ENCODE peak calls at places on chromosomes 1 and 21, in five cellular contexts. P, O, Z, V and T are unnamed samples.

GRCh38 chr1:83058327-83058726 is 940.6 kb downstream of the TTLL7 start:
- DNase-seq in Z (no peak), P (no peak), V (no peak), O (no peak), T (no peak)

GRCh38 chr1:96698332-96698983 is 23.1 kb upstream of the PTBP2 start:
- DNase-seq in V (no peak), P (no peak), Z (no peak), O (no peak), T (no peak)

GRCh38 chr21:14691924-14692323 is 145.8 kb upstream of the SAMSN1 start:
- DNase-seq in Z (no peak), O (no peak), V (no peak), P (no peak), T (no peak)

GRCh38 chr1:200206340-200206739 is 178.8 kb downstream of the NR5A2 start:
- DNase-seq in O (no peak), V (no peak), P (peak), Z (no peak), T (peak)

GRCh38 chr1:11930571-11931445 is 3.7 kb upstream of the PLOD1 start:
- DNase-seq in Z (no peak), V (no peak), O (no peak), P (no peak), T (peak)

GRCh38 chr1:99740141-99740540 is 26.3 kb downstream of the FRRS1 start:
- DNase-seq in V (no peak), O (no peak), P (no peak), Z (no peak), T (no peak)

GRCh38 chr1:9842781-9843575 is 19.2 kb upstream of the CLSTN1 start:
- DNase-seq in O (no peak), Z (no peak), P (no peak), V (no peak), T (no peak)

GRCh38 chr1:64966158-64966963 is at the start of gene JAK1:
- DNase-seq in Z (peak), V (peak), O (peak), P (peak), T (peak)

GRCh38 chr1:63787875-63788274 is 14.1 kb downstream of the ROR1 start:
- DNase-seq in P (no peak), Z (no peak), O (no peak), V (no peak), T (no peak)

GRCh38 chr1:61226791-61227567 is 144.6 kb downstream of the NFIA start:
- DNase-seq in V (no peak), O (no peak), P (peak), Z (no peak), T (peak)

GRCh38 chr1:201769966-201770365 is 59.0 kb upstream of the IPO9 start:
- DNase-seq in V (no peak), Z (no peak), P (peak), O (no peak), T (peak)

GRCh38 chr1:163090321-163090945 is 21.3 kb downstream of the RGS4 start:
- DNase-seq in P (peak), V (no peak), O (no peak), Z (no peak), T (no peak)

GRCh38 chr1:17798011-17798410 is 42.9 kb downstream of the ACTL8 start:
- DNase-seq in P (no peak), V (no peak), O (no peak), Z (no peak), T (peak)

GRCh38 chr1:70168283-70168682 is 37.1 kb downstream of the LRRC40 start:
- DNase-seq in O (no peak), Z (no peak), P (no peak), V (no peak), T (no peak)

GRCh38 chr1:227901906-227902640 is 45.7 kb downstream of the WNT9A start:
- DNase-seq in Z (no peak), V (no peak), P (no peak), O (peak), T (no peak)

GRCh38 chr1:169427081-169427611 is at the start of gene CCDC181:
- DNase-seq in O (peak), Z (peak), V (peak), P (peak), T (peak)

GRCh38 chr1:171161431-171161830 is 23.7 kb upstream of the FMO2 start:
- DNase-seq in V (no peak), P (no peak), O (no peak), Z (no peak), T (no peak)

GRCh38 chr1:240092301-240093119 is 827 bp downstream of the FMN2 start:
- DNase-seq in Z (no peak), O (peak), P (peak), V (no peak), T (peak)

GRCh38 chr1:21531243-21531642 is 22.0 kb downstream of the ALPL start:
- DNase-seq in Z (no peak), V (no peak), O (no peak), P (no peak), T (no peak)

GRCh38 chr1:17215545-17215890 is 10.6 kb downstream of the PADI1 start:
- DNase-seq in O (peak), V (no peak), Z (no peak), P (no peak), T (peak)

GRCh38 chr1:246214708-246215504 is 292.2 kb downstream of the SMYD3 start:
- DNase-seq in V (no peak), O (peak), Z (no peak), P (peak), T (peak)

GRCh38 chr1:230744382-230744781 is 2.8 kb upstream of the CAPN9 start:
- DNase-seq in Z (no peak), O (no peak), P (peak), V (no peak), T (no peak)

GRCh38 chr1:74343191-74343590 is 108.0 kb downstream of the TNNI3K start:
- DNase-seq in Z (no peak), O (no peak), V (no peak), P (no peak), T (no peak)

GRCh38 chr1:201346337-201346939 is 31.0 kb downstream of the TNNT2 start:
- DNase-seq in V (no peak), O (no peak), P (peak), Z (no peak), T (peak)

GRCh38 chr1:157781048-157781447 is 4.1 kb upstream of the FCRL2 start:
- DNase-seq in O (no peak), V (no peak), Z (no peak), P (no peak), T (no peak)

GRCh38 chr1:26861286-26861701 is 1.7 kb upstream of the SFN start:
- DNase-seq in Z (no peak), O (no peak), P (peak), V (no peak), T (peak)

GRCh38 chr1:59397459-59397858 is 100.6 kb downstream of the FGGY start:
- DNase-seq in V (no peak), O (no peak), Z (no peak), P (no peak), T (no peak)

GRCh38 chr21:36698160-36699025 is 522 bp upstream of the SIM2 start:
- DNase-seq in O (no peak), Z (no peak), P (no peak), V (no peak), T (no peak)

GRCh38 chr1:235317179-235317578 is 10.8 kb downstream of the ARID4B start:
- DNase-seq in P (peak), O (no peak), Z (no peak), V (no peak), T (peak)

GRCh38 chr1:155529929-155530328 is 32.7 kb downstream of the ASH1L start:
- DNase-seq in V (no peak), Z (no peak), P (no peak), O (no peak), T (no peak)

GRCh38 chr1:24438423-24438901 is 22.9 kb downstream of the NIPAL3 start:
- DNase-seq in Z (no peak), P (peak), O (no peak), V (no peak), T (peak)

GRCh38 chr1:223077434-223077833 is 65.6 kb downstream of the TLR5 start:
- DNase-seq in P (no peak), V (no peak), Z (no peak), O (no peak), T (no peak)

GRCh38 chr1:241695454-241696171 is 43.5 kb downstream of the WDR64 start:
- DNase-seq in Z (no peak), O (no peak), V (no peak), P (peak), T (no peak)

GRCh38 chr1:225597926-225598575 is 54.9 kb downstream of the ENAH start:
- DNase-seq in O (no peak), P (peak), V (no peak), Z (no peak), T (peak)